ENCODE peak calls at places on chromosomes 4 and X, in ten cellular contexts. One of them, this sample, is unnamed.

GRCh38 chrX:38654302-38654701 is 93.0 kb downstream of the TSPAN7 start:
- DNase-seq in sciatic nerve: no peak
- DNase-seq in AG04450: no peak
- DNase-seq in GM12865: peak
- DNase-seq in AG08395: peak
- DNase-seq in iPS DF 6.9: no peak
- DNase-seq in testis: peak
- DNase-seq in activated CD8-positive, alpha-beta memory T cell treated with anti-CD3 and anti-CD28 coated beads, Interleukin-2, amount 50 U/mL, for 48 hours: no peak
- DNase-seq in NCI-H2171 treated with DMSO at 0.1 percent for 48 hours: peak
- DNase-seq in CD8-positive, alpha-beta memory T cell: no peak
- DNase-seq in this sample: no peak

GRCh38 chrX:71253253-71254091 is 468 bp downstream of the ZMYM3 start:
- DNase-seq in sciatic nerve: no peak
- DNase-seq in AG04450: no peak
- DNase-seq in GM12865: peak
- DNase-seq in AG08395: peak
- DNase-seq in iPS DF 6.9: no peak
- DNase-seq in testis: peak
- DNase-seq in activated CD8-positive, alpha-beta memory T cell treated with anti-CD3 and anti-CD28 coated beads, Interleukin-2, amount 50 U/mL, for 48 hours: peak
- DNase-seq in NCI-H2171 treated with DMSO at 0.1 percent for 48 hours: peak
- DNase-seq in CD8-positive, alpha-beta memory T cell: peak
- DNase-seq in this sample: no peak

GRCh38 chrX:110853610-110854009 is 58.0 kb upstream of the CHRDL1 start:
- DNase-seq in sciatic nerve: no peak
- DNase-seq in AG04450: no peak
- DNase-seq in GM12865: peak
- DNase-seq in AG08395: peak
- DNase-seq in iPS DF 6.9: peak
- DNase-seq in testis: peak
- DNase-seq in activated CD8-positive, alpha-beta memory T cell treated with anti-CD3 and anti-CD28 coated beads, Interleukin-2, amount 50 U/mL, for 48 hours: no peak
- DNase-seq in NCI-H2171 treated with DMSO at 0.1 percent for 48 hours: peak
- DNase-seq in CD8-positive, alpha-beta memory T cell: no peak
- DNase-seq in this sample: no peak

GRCh38 chr4:189659302-189659701 is 281.4 kb upstream of the FRG1 start:
- DNase-seq in sciatic nerve: no peak
- DNase-seq in AG04450: no peak
- DNase-seq in GM12865: no peak
- DNase-seq in AG08395: no peak
- DNase-seq in iPS DF 6.9: no peak
- DNase-seq in testis: no peak
- DNase-seq in activated CD8-positive, alpha-beta memory T cell treated with anti-CD3 and anti-CD28 coated beads, Interleukin-2, amount 50 U/mL, for 48 hours: no peak
- DNase-seq in NCI-H2171 treated with DMSO at 0.1 percent for 48 hours: no peak
- DNase-seq in CD8-positive, alpha-beta memory T cell: no peak
- DNase-seq in this sample: no peak

GRCh38 chr4:76823516-76823915 is 74.4 kb downstream of the SOWAHB start:
- DNase-seq in sciatic nerve: no peak
- DNase-seq in AG04450: no peak
- DNase-seq in GM12865: no peak
- DNase-seq in AG08395: no peak
- DNase-seq in iPS DF 6.9: no peak
- DNase-seq in testis: no peak
- DNase-seq in activated CD8-positive, alpha-beta memory T cell treated with anti-CD3 and anti-CD28 coated beads, Interleukin-2, amount 50 U/mL, for 48 hours: no peak
- DNase-seq in NCI-H2171 treated with DMSO at 0.1 percent for 48 hours: no peak
- DNase-seq in CD8-positive, alpha-beta memory T cell: no peak
- DNase-seq in this sample: no peak

GRCh38 chrX:103584606-103585005 is 709 bp upstream of the TCEAL4 start:
- DNase-seq in sciatic nerve: no peak
- DNase-seq in AG04450: no peak
- DNase-seq in GM12865: no peak
- DNase-seq in AG08395: no peak
- DNase-seq in iPS DF 6.9: no peak
- DNase-seq in testis: no peak
- DNase-seq in activated CD8-positive, alpha-beta memory T cell treated with anti-CD3 and anti-CD28 coated beads, Interleukin-2, amount 50 U/mL, for 48 hours: no peak
- DNase-seq in NCI-H2171 treated with DMSO at 0.1 percent for 48 hours: no peak
- DNase-seq in CD8-positive, alpha-beta memory T cell: no peak
- DNase-seq in this sample: no peak

GRCh38 chr4:119785963-119786362 is 157.4 kb upstream of the PDE5A start:
- DNase-seq in sciatic nerve: peak
- DNase-seq in AG04450: no peak
- DNase-seq in GM12865: no peak
- DNase-seq in AG08395: no peak
- DNase-seq in iPS DF 6.9: no peak
- DNase-seq in testis: no peak
- DNase-seq in activated CD8-positive, alpha-beta memory T cell treated with anti-CD3 and anti-CD28 coated beads, Interleukin-2, amount 50 U/mL, for 48 hours: no peak
- DNase-seq in NCI-H2171 treated with DMSO at 0.1 percent for 48 hours: no peak
- DNase-seq in CD8-positive, alpha-beta memory T cell: no peak
- DNase-seq in this sample: no peak

GRCh38 chr4:151768835-151769234 is 8.0 kb upstream of the GATB start:
- DNase-seq in sciatic nerve: no peak
- DNase-seq in AG04450: no peak
- DNase-seq in GM12865: no peak
- DNase-seq in AG08395: no peak
- DNase-seq in iPS DF 6.9: no peak
- DNase-seq in testis: peak
- DNase-seq in activated CD8-positive, alpha-beta memory T cell treated with anti-CD3 and anti-CD28 coated beads, Interleukin-2, amount 50 U/mL, for 48 hours: no peak
- DNase-seq in NCI-H2171 treated with DMSO at 0.1 percent for 48 hours: no peak
- DNase-seq in CD8-positive, alpha-beta memory T cell: no peak
- DNase-seq in this sample: no peak

GRCh38 chr4:80340036-80340435 is 4.5 kb downstream of the CFAP299 start:
- DNase-seq in sciatic nerve: no peak
- DNase-seq in AG04450: no peak
- DNase-seq in GM12865: no peak
- DNase-seq in AG08395: no peak
- DNase-seq in iPS DF 6.9: no peak
- DNase-seq in testis: no peak
- DNase-seq in activated CD8-positive, alpha-beta memory T cell treated with anti-CD3 and anti-CD28 coated beads, Interleukin-2, amount 50 U/mL, for 48 hours: no peak
- DNase-seq in NCI-H2171 treated with DMSO at 0.1 percent for 48 hours: no peak
- DNase-seq in CD8-positive, alpha-beta memory T cell: no peak
- DNase-seq in this sample: no peak

GRCh38 chrX:109294097-109294815 is 187.6 kb downstream of the GUCY2F start:
- DNase-seq in sciatic nerve: no peak
- DNase-seq in AG04450: no peak
- DNase-seq in GM12865: no peak
- DNase-seq in AG08395: no peak
- DNase-seq in iPS DF 6.9: no peak
- DNase-seq in testis: no peak
- DNase-seq in activated CD8-positive, alpha-beta memory T cell treated with anti-CD3 and anti-CD28 coated beads, Interleukin-2, amount 50 U/mL, for 48 hours: no peak
- DNase-seq in NCI-H2171 treated with DMSO at 0.1 percent for 48 hours: no peak
- DNase-seq in CD8-positive, alpha-beta memory T cell: no peak
- DNase-seq in this sample: no peak

GRCh38 chr4:145939856-145940255 is 1.2 kb upstream of the ZNF827 start:
- DNase-seq in sciatic nerve: no peak
- DNase-seq in AG04450: no peak
- DNase-seq in GM12865: no peak
- DNase-seq in AG08395: no peak
- DNase-seq in iPS DF 6.9: no peak
- DNase-seq in testis: no peak
- DNase-seq in activated CD8-positive, alpha-beta memory T cell treated with anti-CD3 and anti-CD28 coated beads, Interleukin-2, amount 50 U/mL, for 48 hours: no peak
- DNase-seq in NCI-H2171 treated with DMSO at 0.1 percent for 48 hours: no peak
- DNase-seq in CD8-positive, alpha-beta memory T cell: no peak
- DNase-seq in this sample: no peak

GRCh38 chr4:60989141-60989540 is 211.0 kb upstream of the ADGRL3 start:
- DNase-seq in sciatic nerve: no peak
- DNase-seq in AG04450: no peak
- DNase-seq in GM12865: no peak
- DNase-seq in AG08395: no peak
- DNase-seq in iPS DF 6.9: no peak
- DNase-seq in testis: no peak
- DNase-seq in activated CD8-positive, alpha-beta memory T cell treated with anti-CD3 and anti-CD28 coated beads, Interleukin-2, amount 50 U/mL, for 48 hours: no peak
- DNase-seq in NCI-H2171 treated with DMSO at 0.1 percent for 48 hours: no peak
- DNase-seq in CD8-positive, alpha-beta memory T cell: no peak
- DNase-seq in this sample: no peak

GRCh38 chrX:68994135-68994882 is 165.5 kb downstream of the EFNB1 start:
- DNase-seq in sciatic nerve: no peak
- DNase-seq in AG04450: no peak
- DNase-seq in GM12865: no peak
- DNase-seq in AG08395: no peak
- DNase-seq in iPS DF 6.9: no peak
- DNase-seq in testis: no peak
- DNase-seq in activated CD8-positive, alpha-beta memory T cell treated with anti-CD3 and anti-CD28 coated beads, Interleukin-2, amount 50 U/mL, for 48 hours: no peak
- DNase-seq in NCI-H2171 treated with DMSO at 0.1 percent for 48 hours: no peak
- DNase-seq in CD8-positive, alpha-beta memory T cell: no peak
- DNase-seq in this sample: no peak

GRCh38 chr4:30904161-30904560 is 184.0 kb downstream of the PCDH7 start:
- DNase-seq in sciatic nerve: no peak
- DNase-seq in AG04450: no peak
- DNase-seq in GM12865: no peak
- DNase-seq in AG08395: no peak
- DNase-seq in iPS DF 6.9: no peak
- DNase-seq in testis: no peak
- DNase-seq in activated CD8-positive, alpha-beta memory T cell treated with anti-CD3 and anti-CD28 coated beads, Interleukin-2, amount 50 U/mL, for 48 hours: no peak
- DNase-seq in NCI-H2171 treated with DMSO at 0.1 percent for 48 hours: no peak
- DNase-seq in CD8-positive, alpha-beta memory T cell: no peak
- DNase-seq in this sample: no peak

GRCh38 chr4:143352052-143352451 is 15.4 kb downstream of the GAB1 start:
- DNase-seq in sciatic nerve: no peak
- DNase-seq in AG04450: no peak
- DNase-seq in GM12865: no peak
- DNase-seq in AG08395: no peak
- DNase-seq in iPS DF 6.9: no peak
- DNase-seq in testis: no peak
- DNase-seq in activated CD8-positive, alpha-beta memory T cell treated with anti-CD3 and anti-CD28 coated beads, Interleukin-2, amount 50 U/mL, for 48 hours: no peak
- DNase-seq in NCI-H2171 treated with DMSO at 0.1 percent for 48 hours: no peak
- DNase-seq in CD8-positive, alpha-beta memory T cell: no peak
- DNase-seq in this sample: no peak

This sample was measured in left lung.